ENCODE peak calls at places on chromosomes 7 and 10, in nine cellular contexts. A is stimulated activated CD4-positive, alpha-beta T cell treated with anti-CD3 and anti-CD28 coated beads, Interleukin-15, amount 100 ng/mL, for 24 hours; O is naive thymus-derived CD4-positive, alpha-beta T cell; P is stimulated activated CD8-positive, alpha-beta memory T cell treated with anti-CD3 and anti-CD28 coated beads, Interleukin-12 subunit alpha, Interleukin-12 subunit beta, amount 100 ng/mL, for 4 hours; H is HT1080; S is fibroblast of gingiva; I is mucosa of descending colon; R is M059J; V is erythroblast. N is an unnamed sample.

GRCh38 chr7:92028226-92028625 is 87.6 kb downstream of the AKAP9 start:
- DNase-seq in A (no peak), O (no peak), P (no peak), H (no peak), S (no peak), I (no peak), R (no peak), V (no peak), N (no peak)

GRCh38 chr10:42990016-42990720 is 86.7 kb upstream of the RET start:
- DNase-seq in A (no peak), O (no peak), P (no peak), H (no peak), S (no peak), I (no peak), R (no peak), V (no peak), N (no peak)

GRCh38 chr10:69715899-69716606 is 85.7 kb upstream of the COL13A1 start:
- DNase-seq in A (no peak), O (no peak), P (no peak), H (no peak), S (no peak), I (no peak), R (peak), V (no peak), N (no peak)

GRCh38 chr7:74051629-74052410 is 23.8 kb downstream of the ELN start:
- DNase-seq in A (peak), O (no peak), P (no peak), H (peak), S (no peak), I (peak), R (peak), V (peak), N (peak)

GRCh38 chr10:22816298-22816653 is 101.9 kb upstream of the PIP4K2A start:
- DNase-seq in A (no peak), O (no peak), P (no peak), H (peak), S (peak), I (no peak), R (peak), V (no peak), N (peak)

GRCh38 chr10:69844698-69845097 is 43.0 kb downstream of the COL13A1 start:
- DNase-seq in A (no peak), O (no peak), P (no peak), H (no peak), S (no peak), I (no peak), R (no peak), V (no peak), N (no peak)

GRCh38 chr7:155581954-155582353 is 35.6 kb upstream of the CNPY1 start:
- DNase-seq in A (no peak), O (no peak), P (no peak), H (no peak), S (no peak), I (no peak), R (no peak), V (no peak), N (no peak)

GRCh38 chr7:71636329-71636728 is 504.4 kb downstream of the GALNT17 start:
- DNase-seq in A (no peak), O (no peak), P (no peak), H (no peak), S (no peak), I (no peak), R (peak), V (no peak), N (no peak)

GRCh38 chr7:150968698-150969482 is 9.2 kb downstream of the KCNH2 start:
- DNase-seq in A (no peak), O (no peak), P (no peak), H (no peak), S (no peak), I (no peak), R (no peak), V (peak), N (no peak)

GRCh38 chr10:126969310-126969709 is 64.1 kb downstream of the DOCK1 start:
- DNase-seq in A (no peak), O (no peak), P (no peak), H (peak), S (no peak), I (peak), R (peak), V (no peak), N (peak)

GRCh38 chr7:139094030-139094429 is 15.5 kb downstream of the ZC3HAV1 start:
- DNase-seq in A (no peak), O (no peak), P (no peak), H (no peak), S (no peak), I (no peak), R (no peak), V (no peak), N (no peak)

GRCh38 chr10:2928219-2928840 is 139.0 kb upstream of the PFKP start:
- DNase-seq in A (peak), O (no peak), P (no peak), H (peak), S (peak), I (peak), R (peak), V (peak), N (peak)

GRCh38 chr7:3239291-3239691 is 61.8 kb upstream of the SDK1 start:
- DNase-seq in A (no peak), O (no peak), P (no peak), H (no peak), S (no peak), I (no peak), R (peak), V (no peak), N (peak)

GRCh38 chr10:5622186-5622585 is 44.2 kb downstream of the ASB13 start:
- DNase-seq in A (no peak), O (no peak), P (no peak), H (no peak), S (no peak), I (no peak), R (no peak), V (no peak), N (no peak)

GRCh38 chr10:74896788-74897527 is 70.6 kb downstream of the KAT6B start:
- DNase-seq in A (no peak), O (no peak), P (no peak), H (no peak), S (no peak), I (no peak), R (no peak), V (no peak), N (no peak)